ENCODE peak calls at places on chromosomes 3 and 15, in six cellular contexts. One of them, this sample, is unnamed.

GRCh38 chr15:61556037-61556648 is 327.0 kb upstream of the RORA start:
- DNase-seq in uterus: no peak
- DNase-seq in spleen: no peak
- DNase-seq in upper lobe of right lung: no peak
- DNase-seq in HCT116: no peak
- DNase-seq in colonic mucosa: no peak
- DNase-seq in this sample: no peak

GRCh38 chr3:98718730-98719129 is 44.4 kb upstream of the ST3GAL6 start:
- DNase-seq in uterus: no peak
- DNase-seq in spleen: no peak
- DNase-seq in upper lobe of right lung: no peak
- DNase-seq in HCT116: no peak
- DNase-seq in colonic mucosa: no peak
- DNase-seq in this sample: no peak

GRCh38 chr3:55453871-55454496 is 33.1 kb downstream of the WNT5A start:
- DNase-seq in uterus: no peak
- DNase-seq in spleen: no peak
- DNase-seq in upper lobe of right lung: no peak
- DNase-seq in HCT116: no peak
- DNase-seq in colonic mucosa: no peak
- DNase-seq in this sample: no peak

GRCh38 chr15:75225951-75226732 is 24.5 kb downstream of the C15orf39 start:
- DNase-seq in uterus: no peak
- DNase-seq in spleen: peak; percentile 71
- DNase-seq in upper lobe of right lung: peak; percentile 52
- DNase-seq in HCT116: no peak
- DNase-seq in colonic mucosa: no peak
- DNase-seq in this sample: peak; percentile 35

GRCh38 chr3:157087398-157088132 is 72.4 kb downstream of the CCNL1 start:
- DNase-seq in uterus: no peak
- DNase-seq in spleen: no peak
- DNase-seq in upper lobe of right lung: no peak
- DNase-seq in HCT116: peak; percentile 23
- DNase-seq in colonic mucosa: no peak
- DNase-seq in this sample: no peak

GRCh38 chr3:76345878-76346277 is 560.5 kb upstream of the ZNF717 start:
- DNase-seq in uterus: no peak
- DNase-seq in spleen: no peak
- DNase-seq in upper lobe of right lung: no peak
- DNase-seq in HCT116: no peak
- DNase-seq in colonic mucosa: no peak
- DNase-seq in this sample: no peak

GRCh38 chr3:38131621-38132369 is 5.1 kb downstream of the ACAA1 start:
- DNase-seq in uterus: peak; percentile 12
- DNase-seq in spleen: no peak
- DNase-seq in upper lobe of right lung: peak; percentile 63
- DNase-seq in HCT116: no peak
- DNase-seq in colonic mucosa: peak; percentile 53
- DNase-seq in this sample: peak; percentile 60

GRCh38 chr3:7710284-7710683 is 791.3 kb upstream of the LMCD1 start:
- DNase-seq in uterus: no peak
- DNase-seq in spleen: no peak
- DNase-seq in upper lobe of right lung: no peak
- DNase-seq in HCT116: no peak
- DNase-seq in colonic mucosa: no peak
- DNase-seq in this sample: no peak

GRCh38 chr3:52769786-52770445 is 824 bp downstream of the NEK4 start:
- DNase-seq in uterus: no peak
- DNase-seq in spleen: no peak
- DNase-seq in upper lobe of right lung: peak; percentile 22
- DNase-seq in HCT116: no peak
- DNase-seq in colonic mucosa: no peak
- DNase-seq in this sample: no peak

GRCh38 chr3:36911990-36912804 is 32.7 kb downstream of the TRANK1 start:
- DNase-seq in uterus: no peak
- DNase-seq in spleen: no peak
- DNase-seq in upper lobe of right lung: no peak
- DNase-seq in HCT116: no peak
- DNase-seq in colonic mucosa: no peak
- DNase-seq in this sample: no peak

GRCh38 chr3:177673105-177673804 is 476.0 kb upstream of the TBL1XR1 start:
- DNase-seq in uterus: no peak
- DNase-seq in spleen: no peak
- DNase-seq in upper lobe of right lung: no peak
- DNase-seq in HCT116: no peak
- DNase-seq in colonic mucosa: no peak
- DNase-seq in this sample: no peak

GRCh38 chr3:98732239-98733054 is 30.7 kb upstream of the ST3GAL6 start:
- DNase-seq in uterus: peak; percentile 22
- DNase-seq in spleen: peak; percentile 86
- DNase-seq in upper lobe of right lung: peak; percentile 82
- DNase-seq in HCT116: peak; percentile 40
- DNase-seq in colonic mucosa: peak; percentile 43
- DNase-seq in this sample: peak; percentile 65

GRCh38 chr3:182450942-182451607 is 342.2 kb upstream of the ATP11B start:
- DNase-seq in uterus: no peak
- DNase-seq in spleen: no peak
- DNase-seq in upper lobe of right lung: no peak
- DNase-seq in HCT116: no peak
- DNase-seq in colonic mucosa: no peak
- DNase-seq in this sample: no peak

GRCh38 chr3:14773691-14774128 is 45.1 kb upstream of the FGD5 start:
- DNase-seq in uterus: peak; percentile 3
- DNase-seq in spleen: peak; percentile 37
- DNase-seq in upper lobe of right lung: peak; percentile 56
- DNase-seq in HCT116: no peak
- DNase-seq in colonic mucosa: peak; percentile 12
- DNase-seq in this sample: no peak

GRCh38 chr15:101464246-101464998 is 25.1 kb downstream of the PCSK6 start:
- DNase-seq in uterus: no peak
- DNase-seq in spleen: no peak
- DNase-seq in upper lobe of right lung: no peak
- DNase-seq in HCT116: no peak
- DNase-seq in colonic mucosa: no peak
- DNase-seq in this sample: no peak

GRCh38 chr15:71659730-71660067 is 150.7 kb upstream of the NR2E3 start:
- DNase-seq in uterus: no peak
- DNase-seq in spleen: no peak
- DNase-seq in upper lobe of right lung: no peak
- DNase-seq in HCT116: no peak
- DNase-seq in colonic mucosa: no peak
- DNase-seq in this sample: no peak

GRCh38 chr3:50611464-50612233 is at the start of gene CISH:
- DNase-seq in uterus: peak; percentile 93
- DNase-seq in spleen: peak; percentile 99
- DNase-seq in upper lobe of right lung: peak; percentile 99
- DNase-seq in HCT116: no peak
- DNase-seq in colonic mucosa: peak; percentile 98
- DNase-seq in this sample: peak; percentile 97

GRCh38 chr3:136078421-136079364 is 113.2 kb downstream of the PPP2R3A start:
- DNase-seq in uterus: no peak
- DNase-seq in spleen: no peak
- DNase-seq in upper lobe of right lung: no peak
- DNase-seq in HCT116: no peak
- DNase-seq in colonic mucosa: no peak
- DNase-seq in this sample: no peak

GRCh38 chr3:16048435-16049318 is 125.8 kb upstream of the GALNT15 start:
- DNase-seq in uterus: peak; percentile 62
- DNase-seq in spleen: no peak
- DNase-seq in upper lobe of right lung: no peak
- DNase-seq in HCT116: peak; percentile 61
- DNase-seq in colonic mucosa: peak; percentile 64
- DNase-seq in this sample: no peak

GRCh38 chr3:153289334-153289808 is 127.3 kb downstream of the RAP2B start:
- DNase-seq in uterus: no peak
- DNase-seq in spleen: no peak
- DNase-seq in upper lobe of right lung: no peak
- DNase-seq in HCT116: no peak
- DNase-seq in colonic mucosa: no peak
- DNase-seq in this sample: no peak

GRCh38 chr3:23488618-23489017 is 285.5 kb downstream of the UBE2E2 start:
- DNase-seq in uterus: no peak
- DNase-seq in spleen: no peak
- DNase-seq in upper lobe of right lung: no peak
- DNase-seq in HCT116: no peak
- DNase-seq in colonic mucosa: no peak
- DNase-seq in this sample: no peak

GRCh38 chr3:56423537-56424209 is 44.6 kb downstream of the ERC2 start:
- DNase-seq in uterus: no peak
- DNase-seq in spleen: no peak
- DNase-seq in upper lobe of right lung: no peak
- DNase-seq in HCT116: no peak
- DNase-seq in colonic mucosa: no peak
- DNase-seq in this sample: no peak

GRCh38 chr3:42056840-42057239 is 34.3 kb upstream of the TRAK1 start:
- DNase-seq in uterus: no peak
- DNase-seq in spleen: no peak
- DNase-seq in upper lobe of right lung: no peak
- DNase-seq in HCT116: no peak
- DNase-seq in colonic mucosa: no peak
- DNase-seq in this sample: no peak

GRCh38 chr3:101340591-101340990 is 20.2 kb upstream of the IMPG2 start:
- DNase-seq in uterus: no peak
- DNase-seq in spleen: no peak
- DNase-seq in upper lobe of right lung: no peak
- DNase-seq in HCT116: no peak
- DNase-seq in colonic mucosa: no peak
- DNase-seq in this sample: no peak

DNA sequence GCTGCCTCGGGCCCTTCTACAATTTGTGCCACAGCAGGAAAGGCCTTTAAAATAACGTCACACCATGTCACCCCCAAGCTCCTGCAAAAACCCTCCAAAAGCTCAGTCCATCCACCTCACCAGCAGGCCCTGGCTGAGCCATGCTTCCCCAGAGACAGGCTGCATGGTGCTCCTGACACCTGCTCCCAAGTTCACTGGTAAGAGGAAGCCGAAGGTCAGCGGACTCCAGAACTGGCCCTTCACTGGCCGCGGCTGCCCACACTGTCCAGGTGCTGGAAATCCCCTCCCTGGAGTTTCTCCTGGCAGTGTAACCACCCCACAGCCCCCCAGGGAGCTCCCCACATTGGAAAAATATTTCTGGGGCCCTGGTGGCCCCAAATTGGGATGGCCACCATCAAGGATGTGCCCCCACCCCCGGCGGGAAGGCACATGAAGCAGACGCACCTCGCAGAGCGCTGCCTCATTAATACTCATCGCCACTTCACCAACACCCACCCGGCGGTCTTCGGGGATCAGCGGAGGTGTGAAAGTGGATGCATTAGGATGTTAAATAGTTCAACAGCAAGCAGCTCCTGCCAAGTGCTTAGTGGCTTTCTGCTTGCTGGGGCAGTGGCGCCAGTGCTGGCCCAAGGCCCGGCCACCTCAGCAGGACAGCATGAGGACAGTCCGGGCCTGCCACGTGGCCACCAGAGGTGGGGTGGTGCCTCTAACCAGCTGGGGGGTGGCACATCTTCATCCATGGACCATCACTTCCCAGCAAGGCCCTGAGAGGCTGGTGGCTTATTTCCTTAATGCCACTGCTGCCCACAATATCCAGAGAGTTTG is 146.1 kb upstream of the IQSEC1 start:
- DNase-seq in uterus: no peak
- DNase-seq in spleen: no peak
- DNase-seq in upper lobe of right lung: no peak
- DNase-seq in HCT116: no peak
- DNase-seq in colonic mucosa: no peak
- DNase-seq in this sample: no peak
- H3K4me3 ChIP-seq in uterus: no peak overlapping the region
- H3K4me3 ChIP-seq in spleen: no peak overlapping the region
- H3K4me3 ChIP-seq in upper lobe of right lung: no peak overlapping the region
- H3K4me3 ChIP-seq in HCT116: no peak overlapping the region
- H3K4me3 ChIP-seq in colonic mucosa: no peak overlapping the region
- H3K4me3 ChIP-seq in this sample: no peak overlapping the region

GRCh38 chr3:129611812-129612349 is 5.4 kb upstream of the PLXND1 start:
- DNase-seq in uterus: no peak
- DNase-seq in spleen: no peak
- DNase-seq in upper lobe of right lung: no peak
- DNase-seq in HCT116: no peak
- DNase-seq in colonic mucosa: no peak
- DNase-seq in this sample: peak; percentile 87
- H3K4me3 ChIP-seq in uterus: no peak overlapping the region
- H3K4me3 ChIP-seq in spleen: no peak overlapping the region
- H3K4me3 ChIP-seq in upper lobe of right lung: no peak overlapping the region
- H3K4me3 ChIP-seq in HCT116: no peak overlapping the region
- H3K4me3 ChIP-seq in colonic mucosa: no peak overlapping the region
- H3K4me3 ChIP-seq in this sample: no peak overlapping the region

GRCh38 chr3:197951392-197951990 is 1.5 kb downstream of the RPL35A start:
- DNase-seq in uterus: no peak
- DNase-seq in spleen: no peak
- DNase-seq in upper lobe of right lung: no peak
- DNase-seq in HCT116: no peak
- DNase-seq in colonic mucosa: no peak
- DNase-seq in this sample: no peak
- H3K4me3 ChIP-seq in uterus: peak overlapping the region; percentile 61
- H3K4me3 ChIP-seq in spleen: peak overlapping the region; percentile 55
- H3K4me3 ChIP-seq in upper lobe of right lung: peak overlapping the region; percentile 70
- H3K4me3 ChIP-seq in HCT116: peak overlapping the region; percentile 77
- H3K4me3 ChIP-seq in colonic mucosa: peak overlapping the region; percentile 65
- H3K4me3 ChIP-seq in this sample: no peak overlapping the region

GRCh38 chr15:37112171-37112570 is 11.8 kb upstream of the MEIS2 start:
- DNase-seq in uterus: peak; percentile 63
- DNase-seq in spleen: no peak
- DNase-seq in upper lobe of right lung: no peak
- DNase-seq in HCT116: no peak
- DNase-seq in colonic mucosa: no peak
- DNase-seq in this sample: no peak
- H3K4me3 ChIP-seq in uterus: peak overlapping the region; percentile 39
- H3K4me3 ChIP-seq in spleen: no peak overlapping the region
- H3K4me3 ChIP-seq in upper lobe of right lung: no peak overlapping the region
- H3K4me3 ChIP-seq in HCT116: no peak overlapping the region
- H3K4me3 ChIP-seq in colonic mucosa: no peak overlapping the region
- H3K4me3 ChIP-seq in this sample: no peak overlapping the region

DNA sequence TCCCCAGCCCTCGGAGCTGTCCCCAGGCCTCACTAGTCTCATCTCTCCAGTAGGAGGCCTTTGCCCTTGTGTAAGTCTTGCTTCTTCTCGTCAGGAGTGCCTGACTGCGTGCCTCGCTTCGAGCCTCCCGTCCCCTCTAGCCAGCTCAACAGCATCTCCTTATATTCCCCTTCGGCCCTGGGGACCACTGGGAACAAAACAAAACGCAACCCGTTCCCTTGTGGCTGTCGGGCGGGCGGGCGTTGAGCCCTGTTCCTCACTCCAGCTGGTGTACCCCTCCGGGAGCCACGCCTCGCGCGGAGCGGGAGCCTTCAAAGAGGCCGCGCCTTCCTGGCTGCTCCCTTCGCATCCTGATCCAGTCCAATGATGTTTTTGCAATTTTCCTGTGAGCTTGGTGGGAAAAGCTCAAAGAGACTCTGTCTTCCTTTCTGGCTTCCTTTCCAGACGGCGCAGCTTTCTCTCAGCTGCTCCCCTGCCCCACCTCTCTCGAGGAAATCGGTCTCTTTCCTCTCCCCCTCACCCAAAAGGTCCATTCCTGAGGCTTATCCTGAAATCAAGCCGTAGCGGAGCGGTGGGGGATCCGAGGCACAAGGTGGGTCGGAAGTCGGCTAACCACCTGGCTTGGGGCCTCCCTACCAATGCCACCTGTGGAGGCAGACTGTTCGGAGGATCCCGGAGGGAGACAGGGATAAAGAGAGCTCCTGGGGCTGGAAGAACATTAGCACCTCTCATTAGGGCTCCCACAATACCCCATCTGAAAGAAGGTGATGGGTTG is 33.4 kb upstream of the SRP14 start:
- DNase-seq in uterus: no peak
- DNase-seq in spleen: peak; percentile 69
- DNase-seq in upper lobe of right lung: peak; percentile 63
- DNase-seq in HCT116: no peak
- DNase-seq in colonic mucosa: no peak
- DNase-seq in this sample: no peak
- H3K4me3 ChIP-seq in uterus: no peak overlapping the region
- H3K4me3 ChIP-seq in spleen: no peak overlapping the region
- H3K4me3 ChIP-seq in upper lobe of right lung: no peak overlapping the region
- H3K4me3 ChIP-seq in HCT116: no peak overlapping the region
- H3K4me3 ChIP-seq in colonic mucosa: no peak overlapping the region
- H3K4me3 ChIP-seq in this sample: no peak overlapping the region

This sample was measured in aorta.